ENCODE peak calls at places on chromosomes 16 and 17, in six cellular contexts. R, A, O, J, S and N are unnamed samples.

GRCh38 chr17:79841369-79842135 is 2.3 kb upstream of the CBX4 start:
- DNase-seq in R (no peak), S (no peak), J (no peak), A (no peak), O (peak), N (no peak)

GRCh38 chr16:50804290-50804907 is 62.5 kb downstream of the CYLD start:
- DNase-seq in O (no peak), A (no peak), J (no peak), R (no peak), S (no peak), N (no peak)

GRCh38 chr17:77407321-77408277 is 266.8 kb downstream of the SEC14L1 start:
- DNase-seq in O (no peak), J (no peak), A (no peak), R (no peak), S (no peak), N (no peak)

GRCh38 chr16:734208-734980 is 6.4 kb downstream of the CIAO3 start:
- DNase-seq in O (no peak), R (no peak), S (no peak), J (no peak), A (no peak), N (no peak)

GRCh38 chr16:6642271-6642670 is 690.4 kb upstream of the RBFOX1 start:
- DNase-seq in A (no peak), R (no peak), O (no peak), J (no peak), S (peak), N (no peak)

GRCh38 chr16:88375236-88376052 is 7.3 kb upstream of the ZNF469 start:
- DNase-seq in J (no peak), A (no peak), O (peak), S (no peak), R (no peak), N (no peak)

GRCh38 chr16:1003551-1004347 is 22.2 kb downstream of the SOX8 start:
- DNase-seq in S (peak), J (no peak), O (no peak), R (no peak), A (peak), N (no peak)

GRCh38 chr16:55515110-55515509 is 6.2 kb downstream of the LPCAT2 start:
- DNase-seq in J (no peak), O (no peak), A (no peak), S (no peak), R (no peak), N (no peak)

GRCh38 chr16:72493681-72494415 is 321.9 kb upstream of the PMFBP1 start:
- DNase-seq in A (no peak), R (no peak), S (no peak), J (no peak), O (no peak), N (no peak)

GRCh38 chr17:66250686-66251085 is 21.5 kb upstream of the APOH start:
- DNase-seq in O (no peak), A (no peak), J (no peak), R (no peak), S (no peak), N (no peak)

GRCh38 chr17:62974788-62975586 is 9.0 kb downstream of the TANC2 start:
- DNase-seq in A (no peak), O (no peak), S (no peak), R (no peak), J (no peak), N (no peak)

GRCh38 chr16:87849419-87850008 is 19.8 kb downstream of the SLC7A5 start:
- DNase-seq in J (no peak), S (no peak), A (no peak), O (no peak), R (no peak), N (peak)